ENCODE peak calls at places on chromosomes 5 and 9, in ten cellular contexts. O, M, W, J, Z, X, R, A, E and K are unnamed samples.

GRCh38 chr9:121735792-121736130 is 84.3 kb downstream of the DAB2IP start:
- DNase-seq in J (no peak), E (no peak), M (no peak), W (peak), Z (no peak), O (no peak), X (no peak), A (no peak), R (no peak), K (no peak)

GRCh38 chr5:95704150-95704549 is 21.4 kb upstream of the SPATA9 start:
- DNase-seq in A (no peak), M (no peak), X (no peak), W (peak), O (no peak), R (no peak), J (no peak), Z (no peak), E (no peak), K (no peak)

GRCh38 chr5:53318303-53318702 is 162.1 kb upstream of the FST start:
- DNase-seq in J (no peak), E (no peak), M (no peak), W (no peak), X (no peak), Z (no peak), A (no peak), O (no peak), R (no peak), K (no peak)

GRCh38 chr9:85577353-85577952 is 164.3 kb downstream of the AGTPBP1 start:
- DNase-seq in X (no peak), O (no peak), J (no peak), E (no peak), R (no peak), M (no peak), Z (no peak), A (no peak), W (no peak), K (no peak)

GRCh38 chr5:75567710-75568109 is 43.5 kb upstream of the ANKDD1B start:
- DNase-seq in O (no peak), A (peak), R (peak), X (no peak), M (no peak), J (no peak), Z (no peak), W (peak), E (no peak), K (peak)

GRCh38 chr9:1024112-1024511 is 26.0 kb upstream of the DMRT2 start:
- DNase-seq in A (no peak), E (no peak), X (no peak), J (no peak), O (no peak), W (no peak), M (no peak), Z (no peak), R (no peak), K (no peak)

GRCh38 chr9:121817476-121817875 is 166.0 kb downstream of the DAB2IP start:
- DNase-seq in X (peak), O (no peak), W (no peak), E (no peak), R (no peak), A (no peak), M (no peak), J (no peak), Z (no peak), K (no peak)

GRCh38 chr5:109141499-109142200 is 268.1 kb downstream of the PJA2 start:
- DNase-seq in J (no peak), W (peak), E (no peak), A (no peak), X (no peak), R (no peak), Z (no peak), O (no peak), M (no peak), K (no peak)

GRCh38 chr5:69152731-69153130 is 14.2 kb upstream of the CCNB1 start:
- DNase-seq in O (no peak), W (no peak), E (no peak), X (no peak), Z (no peak), J (no peak), R (no peak), M (no peak), A (no peak), K (no peak)

GRCh38 chr9:20473566-20474116 is 148.7 kb downstream of the MLLT3 start:
- DNase-seq in X (no peak), Z (no peak), A (peak), R (no peak), M (no peak), J (no peak), E (no peak), O (no peak), W (peak), K (no peak)

GRCh38 chr5:142785211-142785610 is 15.0 kb downstream of the ARHGAP26 start:
- DNase-seq in W (no peak), O (no peak), J (no peak), X (no peak), R (no peak), Z (no peak), A (no peak), M (no peak), E (no peak), K (no peak)

GRCh38 chr9:99056876-99057664 is 47.8 kb upstream of the TGFBR1 start:
- DNase-seq in R (no peak), Z (no peak), E (no peak), M (no peak), W (peak), A (peak), J (no peak), O (peak), X (no peak), K (no peak)

GRCh38 chr9:129675656-129676055 is 10.2 kb downstream of the PRRX2 start:
- DNase-seq in Z (no peak), R (no peak), E (no peak), A (no peak), X (no peak), W (no peak), O (no peak), M (no peak), J (no peak), K (no peak)

GRCh38 chr9:96668868-96669534 is 13.9 kb upstream of the PRXL2C start:
- DNase-seq in J (no peak), O (no peak), R (no peak), A (no peak), E (no peak), X (no peak), M (no peak), W (no peak), Z (no peak), K (no peak)

GRCh38 chr5:138601444-138601843 is 26.2 kb upstream of the HSPA9 start:
- DNase-seq in E (no peak), A (peak), O (no peak), W (peak), R (no peak), X (no peak), M (no peak), Z (no peak), J (no peak), K (no peak)